ENCODE peak calls at places on chromosome 10, in four cellular contexts. T, B, R and U are unnamed samples.

GRCh38 chr10:114243661-114244060 is 4.6 kb downstream of the VWA2 start:
- DNase-seq in T (no peak), B (no peak), R (no peak), U (no peak)

GRCh38 chr10:89810908-89811515 is 109.6 kb downstream of the KIF20B start:
- DNase-seq in T (no peak), B (no peak), R (no peak), U (no peak)

GRCh38 chr10:61078542-61078941 is 134.6 kb upstream of the RHOBTB1 start:
- DNase-seq in T (no peak), B (no peak), R (no peak), U (no peak)

GRCh38 chr10:97903128-97904025 is 53.7 kb downstream of the GOLGA7B start:
- DNase-seq in T (no peak), B (no peak), R (no peak), U (no peak)

GRCh38 chr10:89795840-89796239 is 94.5 kb downstream of the KIF20B start:
- DNase-seq in T (no peak), B (no peak), R (no peak), U (no peak)

GRCh38 chr10:132492323-132493035 is 45.1 kb upstream of the INPP5A start:
- DNase-seq in T (no peak), B (no peak), R (no peak), U (no peak)

GRCh38 chr10:61404771-61405170 is 48.4 kb downstream of the TMEM26 start:
- DNase-seq in T (peak; percentile 70), B (no peak), R (no peak), U (no peak)

GRCh38 chr10:95864906-95865813 is 42.6 kb upstream of the CC2D2B start:
- DNase-seq in T (peak; percentile 35), B (peak; percentile 48), R (no peak), U (peak; percentile 63)

GRCh38 chr10:13668126-13668525 is 81.4 kb downstream of the PRPF18 start:
- DNase-seq in T (no peak), B (no peak), R (no peak), U (no peak)

GRCh38 chr10:89241491-89242339 is 9.9 kb downstream of the LIPA start:
- DNase-seq in T (no peak), B (no peak), R (no peak), U (peak; percentile 36)

DNA sequence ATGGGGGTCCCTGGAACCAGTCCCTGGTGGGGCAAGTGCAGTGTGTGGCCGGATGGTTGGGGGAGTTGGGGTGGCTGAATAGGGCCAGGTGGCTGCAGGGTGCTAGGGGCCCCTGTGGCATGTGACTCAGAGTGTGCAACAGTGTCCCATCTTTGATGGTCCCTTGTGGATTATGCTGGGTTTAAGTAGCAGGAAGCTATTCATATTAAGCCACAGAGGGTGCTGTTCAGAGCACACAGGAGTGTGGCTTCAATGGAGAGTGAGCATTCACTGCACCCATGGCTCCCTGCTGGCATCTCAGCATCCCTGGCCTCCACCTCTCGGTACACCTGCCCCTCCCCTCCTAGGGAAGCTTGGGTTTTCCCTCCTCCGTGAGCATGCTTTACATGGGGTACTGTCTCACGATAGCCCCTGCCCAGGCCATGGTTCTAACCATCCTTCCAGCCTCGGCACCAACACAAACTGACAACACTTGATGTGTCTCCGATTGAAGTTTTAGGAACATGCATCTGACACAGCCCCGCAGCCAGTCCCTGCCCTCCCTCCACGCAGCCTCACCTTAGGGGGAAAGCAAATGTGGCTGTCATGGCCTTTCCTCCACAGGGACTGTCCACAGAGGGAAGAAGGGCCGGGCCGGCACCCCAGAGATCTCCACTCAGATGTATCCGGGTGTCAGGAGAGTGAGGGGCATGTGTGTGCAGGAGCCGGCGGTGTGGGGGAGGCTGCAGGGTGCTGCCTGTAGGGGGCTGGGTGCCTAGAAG is 30.4 kb upstream of the PPIF start:
- DNase-seq in T (no peak), B (no peak), R (no peak), U (no peak)
- TF ChIP-seq CTCF in T (no peak), B (no peak), R (no peak), U (no peak)

GRCh38 chr10:70283445-70284399 is at the start of gene NPFFR1:
- DNase-seq in T (no peak), B (no peak), R (no peak), U (no peak)
- TF ChIP-seq CTCF in T (no peak), B (no peak), R (no peak), U (no peak)

DNA sequence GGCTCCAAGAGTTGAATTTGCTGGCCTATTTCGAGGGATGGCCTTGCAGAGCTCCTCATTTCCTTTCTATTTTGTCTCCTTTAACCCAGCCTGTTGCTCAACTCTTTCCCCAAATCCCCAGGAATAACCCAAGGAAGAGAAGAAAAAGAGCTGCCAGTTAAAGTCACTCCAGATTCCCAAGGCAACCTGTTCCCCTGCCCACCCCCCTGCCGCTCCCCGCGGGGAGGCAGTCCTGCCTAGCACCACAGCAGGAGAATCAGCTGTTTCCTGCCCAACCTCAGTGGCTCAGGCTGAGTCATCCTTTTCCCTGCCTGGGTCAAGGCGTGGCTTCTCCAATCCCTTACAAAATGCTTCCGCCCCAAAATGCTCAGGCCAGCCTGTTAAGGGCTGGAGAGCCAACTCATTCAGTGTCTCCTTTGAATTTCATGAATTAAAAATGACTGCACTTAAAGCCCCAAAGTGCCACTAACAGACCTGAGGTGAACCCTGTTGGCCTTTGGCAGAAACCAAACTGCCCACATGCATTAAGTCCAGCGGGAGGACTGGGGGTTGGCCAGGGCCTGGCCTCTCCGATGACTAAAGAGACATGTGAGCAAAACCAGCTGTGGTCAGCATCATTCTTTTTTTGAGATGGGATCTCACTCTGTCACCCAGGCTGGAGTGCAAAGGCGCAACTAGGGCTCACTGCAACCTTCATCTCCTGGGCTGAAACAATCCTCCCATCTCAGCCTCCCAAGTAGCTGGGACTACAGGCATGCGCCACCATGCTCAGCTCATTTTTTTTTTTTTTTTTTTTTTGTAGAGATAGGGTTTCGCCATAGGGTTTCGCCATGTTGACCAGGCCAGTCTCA is 83.2 kb upstream of the KIF5B start:
- DNase-seq in T (peak; percentile 89), B (peak; percentile 89), R (peak; percentile 90), U (peak; percentile 84)
- TF ChIP-seq CTCF in T (no peak), B (no peak), R (no peak), U (peak; percentile 28)

DNA sequence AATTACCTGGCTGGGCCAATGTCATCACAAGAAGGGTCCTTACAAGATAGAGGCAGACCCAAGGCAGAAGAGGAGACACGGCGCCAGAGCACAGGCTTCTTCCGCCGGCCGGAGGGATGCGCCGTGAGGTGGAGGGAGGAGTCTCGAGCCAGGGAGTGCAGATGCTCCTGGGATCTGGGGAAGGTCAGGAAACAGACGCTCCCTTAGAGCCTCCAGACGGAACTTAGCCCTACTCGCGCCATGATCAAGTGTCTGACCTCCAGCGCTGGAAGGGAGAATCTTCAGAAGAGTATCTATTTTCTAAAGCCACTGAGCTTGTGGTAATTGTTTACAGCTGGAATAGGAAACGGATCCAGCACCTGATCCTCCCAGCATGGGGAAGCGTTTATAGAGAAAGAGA is 304.9 kb downstream of the GLRX3 start:
- DNase-seq in T (no peak), B (no peak), R (no peak), U (no peak)
- TF ChIP-seq CTCF in T (no peak), B (no peak), R (no peak), U (no peak)

GRCh38 chr10:110192552-110192951 is 14.9 kb upstream of the MXI1 start:
- DNase-seq in T (no peak), B (no peak), R (no peak), U (no peak)
- TF ChIP-seq CTCF in T (no peak), B (peak; percentile 20), R (no peak), U (no peak)

GRCh38 chr10:86074294-86074693 is 292.3 kb downstream of the GRID1 start:
- DNase-seq in T (no peak), B (no peak), R (no peak), U (no peak)

GRCh38 chr10:86071145-86071544 is 295.4 kb downstream of the GRID1 start:
- DNase-seq in T (no peak), B (no peak), R (no peak), U (no peak)

GRCh38 chr10:86073199-86073977 is 293.2 kb downstream of the GRID1 start:
- DNase-seq in T (no peak), B (no peak), R (no peak), U (no peak)

GRCh38 chr10:86070278-86070677 is 296.3 kb downstream of the GRID1 start:
- DNase-seq in T (no peak), B (no peak), R (no peak), U (no peak)

DNA sequence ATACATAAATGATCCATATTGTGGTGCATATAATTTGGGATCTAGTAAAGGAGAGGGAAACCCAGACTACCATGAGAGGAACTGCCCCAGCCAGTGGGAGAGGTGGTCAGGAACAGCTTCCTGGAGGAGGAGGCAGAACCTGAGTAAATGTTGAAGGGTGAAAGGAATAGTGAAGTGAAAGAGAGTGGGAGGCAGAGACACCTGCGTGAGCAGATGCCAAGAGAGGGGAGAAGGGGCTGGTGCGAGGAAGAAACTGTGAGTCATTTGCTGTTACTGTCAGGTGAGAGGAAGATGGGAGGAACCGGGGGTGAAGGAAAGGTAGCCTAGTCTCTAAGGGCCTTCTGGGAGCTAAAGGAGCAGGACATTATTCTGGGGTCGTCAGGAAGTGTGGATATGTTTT is 294.8 kb downstream of the GRID1 start:
- DNase-seq in T (no peak), B (no peak), R (no peak), U (no peak)
- TF ChIP-seq CTCF in T (no peak), B (no peak), R (no peak), U (no peak)

GRCh38 chr10:30583778-30584415 is 45.7 kb downstream of the LYZL2 start:
- DNase-seq in T (peak; percentile 65), B (peak; percentile 3), R (peak; percentile 71), U (peak; percentile 23)
- TF ChIP-seq CTCF in T (no peak), B (no peak), R (no peak), U (no peak)

GRCh38 chr10:121459765-121460453 is 138.3 kb downstream of the FGFR2 start:
- DNase-seq in T (peak; percentile 90), B (no peak), R (no peak), U (no peak)
- TF ChIP-seq CTCF in T (no peak), B (no peak), R (no peak), U (no peak)

GRCh38 chr10:100767428-100767779 is 22.0 kb downstream of the PAX2 start:
- DNase-seq in T (no peak), B (no peak), R (no peak), U (no peak)

GRCh38 chr10:100769481-100769880 is 24.1 kb downstream of the PAX2 start:
- DNase-seq in T (no peak), B (no peak), R (no peak), U (no peak)

GRCh38 chr10:100763043-100763747 is 17.8 kb downstream of the PAX2 start:
- DNase-seq in T (no peak), B (no peak), R (no peak), U (no peak)

GRCh38 chr10:100761191-100761590 is 15.8 kb downstream of the PAX2 start:
- DNase-seq in T (no peak), B (no peak), R (no peak), U (no peak)

DNA sequence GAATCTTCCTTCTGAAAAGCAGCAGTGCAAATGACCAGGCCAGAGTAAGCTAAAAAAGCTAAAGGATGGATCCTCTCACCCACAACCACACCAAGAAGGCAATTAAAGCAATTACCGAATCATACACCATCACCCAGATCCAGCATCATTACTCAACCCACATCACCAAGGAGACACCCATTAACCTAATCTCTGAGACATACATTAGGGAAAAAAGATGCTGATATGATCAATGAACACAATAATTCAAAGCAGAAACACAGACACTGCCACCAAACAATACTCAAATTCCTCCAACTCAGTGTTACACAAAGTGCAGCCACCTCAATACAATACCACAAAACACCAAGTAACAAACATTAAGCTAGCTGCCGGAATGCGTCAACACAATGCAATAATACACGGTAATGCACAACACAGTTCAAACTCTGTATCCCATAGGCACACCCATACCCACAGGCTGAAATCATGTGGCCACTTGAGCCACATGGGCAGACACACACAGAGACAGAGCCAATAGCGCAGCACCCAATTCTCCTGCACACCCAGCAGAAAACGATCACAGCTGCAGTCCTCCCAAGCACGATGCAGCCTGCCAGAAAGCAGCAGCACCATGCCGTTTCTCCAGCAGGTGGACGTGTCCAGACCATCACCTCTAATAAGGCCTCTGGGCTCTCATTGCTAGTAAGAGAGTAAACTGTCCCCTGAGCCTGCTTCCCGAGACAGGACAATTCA is 21.5 kb downstream of the PAX2 start:
- DNase-seq in T (no peak), B (no peak), R (no peak), U (no peak)
- TF ChIP-seq CTCF in T (no peak), B (no peak), R (no peak), U (no peak)